ENCODE peak calls at places on chromosomes 6 and 20, in seven cellular contexts. One of them, this sample, is unnamed.

GRCh38 chr6:170378502-170378901 is 71.9 kb downstream of the FAM120B start:
- DNase-seq in progenitor cell of endocrine pancreas: no peak
- DNase-seq in endodermal cell: no peak
- DNase-seq in lower leg skin: no peak
- DNase-seq in fibroblast of mammary gland: no peak
- DNase-seq in ELR: no peak
- DNase-seq in NCI-H1092 treated with DMSO at 0.1 percent for 48 hours: no peak
- DNase-seq in this sample: no peak

GRCh38 chr6:20393297-20393696 is 8.4 kb upstream of the E2F3 start:
- DNase-seq in progenitor cell of endocrine pancreas: no peak
- DNase-seq in endodermal cell: no peak
- DNase-seq in lower leg skin: no peak
- DNase-seq in fibroblast of mammary gland: no peak
- DNase-seq in ELR: no peak
- DNase-seq in NCI-H1092 treated with DMSO at 0.1 percent for 48 hours: no peak
- DNase-seq in this sample: no peak

GRCh38 chr20:19726126-19726525 is 31.9 kb upstream of the RIN2 start:
- DNase-seq in progenitor cell of endocrine pancreas: no peak
- DNase-seq in endodermal cell: no peak
- DNase-seq in lower leg skin: no peak
- DNase-seq in fibroblast of mammary gland: peak; percentile 66
- DNase-seq in ELR: peak; percentile 53
- DNase-seq in NCI-H1092 treated with DMSO at 0.1 percent for 48 hours: no peak
- DNase-seq in this sample: no peak

GRCh38 chr6:75349262-75349984 is 64.8 kb upstream of the TMEM30A start:
- DNase-seq in progenitor cell of endocrine pancreas: peak; percentile 37
- DNase-seq in endodermal cell: peak; percentile 87
- DNase-seq in lower leg skin: no peak
- DNase-seq in fibroblast of mammary gland: peak; percentile 21
- DNase-seq in ELR: peak; percentile 48
- DNase-seq in NCI-H1092 treated with DMSO at 0.1 percent for 48 hours: peak; percentile 53
- DNase-seq in this sample: peak; percentile 20

GRCh38 chr6:72696055-72696454 is 74.2 kb downstream of the KCNQ5 start:
- DNase-seq in progenitor cell of endocrine pancreas: no peak
- DNase-seq in endodermal cell: no peak
- DNase-seq in lower leg skin: no peak
- DNase-seq in fibroblast of mammary gland: no peak
- DNase-seq in ELR: no peak
- DNase-seq in NCI-H1092 treated with DMSO at 0.1 percent for 48 hours: no peak
- DNase-seq in this sample: no peak

GRCh38 chr6:106913676-106914280 is 60.8 kb downstream of the CD24 start:
- DNase-seq in progenitor cell of endocrine pancreas: no peak
- DNase-seq in endodermal cell: peak; percentile 56
- DNase-seq in lower leg skin: no peak
- DNase-seq in fibroblast of mammary gland: no peak
- DNase-seq in ELR: peak; percentile 7
- DNase-seq in NCI-H1092 treated with DMSO at 0.1 percent for 48 hours: no peak
- DNase-seq in this sample: peak; percentile 58

GRCh38 chr6:18533793-18534192 is 146.6 kb downstream of the RNF144B start:
- DNase-seq in progenitor cell of endocrine pancreas: no peak
- DNase-seq in endodermal cell: no peak
- DNase-seq in lower leg skin: no peak
- DNase-seq in fibroblast of mammary gland: no peak
- DNase-seq in ELR: no peak
- DNase-seq in NCI-H1092 treated with DMSO at 0.1 percent for 48 hours: no peak
- DNase-seq in this sample: no peak

GRCh38 chr6:91341473-91341872 is 754.6 kb upstream of the MAP3K7 start:
- DNase-seq in progenitor cell of endocrine pancreas: no peak
- DNase-seq in endodermal cell: no peak
- DNase-seq in lower leg skin: no peak
- DNase-seq in fibroblast of mammary gland: no peak
- DNase-seq in ELR: no peak
- DNase-seq in NCI-H1092 treated with DMSO at 0.1 percent for 48 hours: no peak
- DNase-seq in this sample: no peak

GRCh38 chr6:138371720-138372119 is 6.0 kb upstream of the SMIM28 start:
- DNase-seq in progenitor cell of endocrine pancreas: no peak
- DNase-seq in endodermal cell: no peak
- DNase-seq in lower leg skin: no peak
- DNase-seq in fibroblast of mammary gland: peak; percentile 32
- DNase-seq in ELR: peak; percentile 28
- DNase-seq in NCI-H1092 treated with DMSO at 0.1 percent for 48 hours: no peak
- DNase-seq in this sample: no peak